ENCODE peak calls at places on chromosomes 4 and X, in eight cellular contexts. U is neural progenitor cell, I is epithelial cell of esophagus, W is MCF 10A, Y is astrocyte, E is K562, O is fibroblast of the aortic adventitia, M is fibroblast of lung. P is an unnamed sample.

GRCh38 chrX:115410731-115411435 is 121.4 kb downstream of the LUZP4 start:
- DNase-seq in I (no peak), U (no peak), M (no peak), W (no peak), O (no peak), Y (no peak), E (no peak), P (no peak)

GRCh38 chr4:175330236-175330635 is 412.1 kb downstream of the ADAM29 start:
- DNase-seq in O (peak), I (peak), E (no peak), U (no peak), Y (peak), W (peak), M (peak), P (no peak)

GRCh38 chr4:83708500-83709175 is 172.7 kb downstream of the GPAT3 start:
- DNase-seq in I (no peak), O (no peak), M (no peak), Y (no peak), U (peak), W (no peak), E (no peak), P (no peak)

GRCh38 chr4:180106997-180107396 is 2136.2 kb upstream of the TENM3 start:
- DNase-seq in I (peak), E (no peak), Y (no peak), M (no peak), O (no peak), W (peak), U (no peak), P (no peak)

GRCh38 chr4:100299441-100299840 is 109.2 kb upstream of the DDIT4L start:
- DNase-seq in M (no peak), O (no peak), I (peak), W (no peak), U (no peak), Y (peak), E (no peak), P (no peak)

GRCh38 chr4:8274772-8275241 is 5.3 kb downstream of the HTRA3 start:
- DNase-seq in I (peak), O (peak), W (peak), E (no peak), U (peak), Y (peak), M (peak), P (peak)

GRCh38 chr4:5883916-5884315 is 9.0 kb downstream of the CRMP1 start:
- DNase-seq in O (no peak), E (no peak), Y (no peak), M (no peak), W (no peak), U (no peak), I (no peak), P (no peak)

GRCh38 chrX:73855546-73855945 is 292.5 kb downstream of the CHIC1 start:
- DNase-seq in U (peak), I (peak), Y (peak), O (peak), W (peak), M (peak), E (peak), P (peak)

GRCh38 chr4:98493305-98493704 is 165.1 kb downstream of the TSPAN5 start:
- DNase-seq in W (no peak), E (no peak), Y (no peak), M (no peak), O (no peak), U (no peak), I (no peak), P (no peak)

GRCh38 chr4:68021185-68021584 is 57.9 kb upstream of the TMPRSS11A start:
- DNase-seq in W (peak), M (no peak), E (no peak), Y (peak), O (peak), I (peak), U (no peak), P (no peak)

GRCh38 chr4:41256740-41257256 is at the start of gene UCHL1:
- DNase-seq in M (peak), Y (peak), W (no peak), E (no peak), U (peak), I (no peak), O (peak), P (peak)

GRCh38 chrX:84501798-84502628 is at the start of gene HDX:
- DNase-seq in O (peak), Y (peak), W (peak), I (peak), M (peak), U (peak), E (no peak), P (peak)

GRCh38 chr4:25723409-25723808 is 67.8 kb downstream of the SLC34A2 start:
- DNase-seq in O (no peak), U (no peak), E (no peak), I (no peak), M (no peak), Y (peak), W (no peak), P (no peak)

GRCh38 chrX:118973389-118974087 is 880 bp upstream of the LONRF3 start:
- DNase-seq in I (no peak), U (peak), M (no peak), O (no peak), W (no peak), Y (no peak), E (no peak), P (peak)

GRCh38 chr4:162838671-162839070 is 328.0 kb downstream of the NAF1 start:
- DNase-seq in E (no peak), U (no peak), I (no peak), O (no peak), W (peak), Y (no peak), M (no peak), P (no peak)

GRCh38 chr4:158998624-158999023 is 104.3 kb upstream of the RAPGEF2 start:
- DNase-seq in Y (peak), O (no peak), W (peak), U (no peak), I (peak), E (no peak), M (no peak), P (no peak)

GRCh38 chr4:22315643-22316042 is 200.2 kb downstream of the ADGRA3 start:
- DNase-seq in W (no peak), E (no peak), U (no peak), O (peak), I (no peak), Y (peak), M (no peak), P (no peak)

GRCh38 chr4:6110681-6111353 is 89.5 kb downstream of the JAKMIP1 start:
- DNase-seq in I (no peak), E (no peak), Y (no peak), M (no peak), W (no peak), O (no peak), U (no peak), P (no peak)

GRCh38 chr4:98945297-98945850 is 16.4 kb upstream of the EIF4E start:
- DNase-seq in W (no peak), O (peak), I (peak), E (no peak), U (no peak), Y (peak), M (no peak), P (no peak)

GRCh38 chrX:29535212-29536162 is 679.9 kb upstream of the MAGEB2 start:
- DNase-seq in Y (peak), O (peak), E (no peak), W (peak), M (peak), U (no peak), I (peak), P (no peak)

GRCh38 chr4:75146223-75146622 is 213.3 kb downstream of the PARM1 start:
- DNase-seq in I (no peak), U (no peak), O (no peak), Y (no peak), E (no peak), W (no peak), M (no peak), P (no peak)

GRCh38 chr4:99821918-99822503 is 5.4 kb downstream of the DAPP1 start:
- DNase-seq in O (no peak), U (no peak), Y (no peak), M (no peak), I (no peak), E (no peak), W (no peak), P (no peak)

GRCh38 chr4:5416637-5417036 is 291.7 kb downstream of the EVC2 start:
- DNase-seq in W (no peak), O (no peak), M (no peak), Y (no peak), I (no peak), E (no peak), U (no peak), P (no peak)

GRCh38 chr4:67014592-67014991 is 530.7 kb downstream of the CENPC start:
- DNase-seq in O (no peak), I (no peak), Y (no peak), U (peak), M (no peak), E (no peak), W (no peak), P (no peak)

GRCh38 chr4:125639182-125639621 is 324.4 kb downstream of the FAT4 start:
- DNase-seq in U (peak), Y (peak), M (peak), W (no peak), O (peak), I (no peak), E (no peak), P (no peak)

GRCh38 chrX:13235930-13236329 is 83.9 kb downstream of the ATXN3L start:
- DNase-seq in Y (no peak), W (no peak), E (no peak), I (no peak), U (no peak), M (no peak), O (no peak), P (no peak)

DNA sequence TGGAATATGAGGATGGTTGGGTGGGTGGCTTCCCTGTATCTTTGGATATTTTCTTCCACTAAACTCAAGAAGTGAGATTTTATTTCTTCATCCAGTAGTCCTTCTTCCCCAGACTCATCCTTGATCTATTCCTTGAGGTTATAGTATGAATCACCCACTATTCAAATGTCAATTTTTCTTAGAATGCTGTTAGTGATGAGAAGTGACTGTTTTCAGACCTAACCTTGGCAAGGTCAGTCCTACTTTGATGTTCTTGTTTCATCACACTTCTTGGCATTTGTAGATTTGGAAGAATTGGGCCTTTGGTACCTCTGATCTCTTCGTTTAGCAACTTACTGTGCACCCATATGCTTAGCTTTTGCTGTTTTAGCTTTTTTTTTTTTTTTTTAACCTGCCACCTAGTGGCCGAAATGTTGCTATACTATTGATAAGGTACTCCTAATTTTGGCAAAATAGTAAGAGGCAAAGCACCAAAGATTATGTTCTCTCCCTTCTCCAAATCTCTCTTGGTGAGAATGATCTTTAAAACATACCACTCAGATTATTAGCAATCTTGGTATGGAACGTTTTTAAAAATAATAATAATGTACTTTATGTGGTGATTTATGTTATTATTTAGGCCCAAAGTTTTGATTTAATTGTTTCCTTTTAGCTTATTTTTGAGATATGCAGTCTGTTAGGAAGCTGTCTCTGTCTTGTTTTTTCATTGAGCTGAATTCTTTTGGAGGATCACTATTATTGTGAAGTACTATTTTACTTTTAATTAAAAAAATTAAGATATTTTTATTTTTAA is 16.5 kb downstream of the DCK start:
- DNase-seq in I (peak), E (peak), M (peak), Y (peak), O (peak), W (peak), U (peak), P (no peak)
- TF ChIP-seq CTCF in I (peak), E (peak), M (peak), Y (peak), O (peak), W (peak), U (peak), P (peak)

GRCh38 chr4:17124767-17125166 is 226.3 kb upstream of the LDB2 start:
- DNase-seq in O (no peak), I (no peak), U (no peak), Y (no peak), M (no peak), W (no peak), E (no peak), P (no peak)
- TF ChIP-seq CTCF in O (peak), I (no peak), U (peak), Y (peak), M (no peak), W (no peak), E (no peak), P (peak)

DNA sequence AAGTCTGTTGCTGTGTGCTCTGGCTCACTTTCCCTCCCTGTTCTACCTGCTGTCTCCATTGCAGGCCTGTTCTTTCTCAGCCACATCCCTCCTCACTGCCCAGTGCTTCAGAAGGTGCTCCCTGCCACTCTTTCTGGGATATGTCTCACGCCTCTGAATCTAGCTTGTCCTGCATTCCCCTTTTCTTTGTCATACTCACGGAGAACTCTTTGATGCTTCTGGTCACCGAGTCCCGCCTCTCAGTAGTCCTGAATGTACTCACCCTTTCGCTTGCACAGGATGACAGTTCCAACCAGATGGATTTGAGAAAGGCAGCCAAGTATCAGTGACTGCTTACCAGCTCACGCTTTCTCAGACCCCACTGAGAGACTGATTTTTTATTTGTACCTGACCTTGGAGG is 65.2 kb upstream of the TLR2 start:
- DNase-seq in O (no peak), I (peak), E (no peak), U (peak), M (no peak), W (no peak), Y (peak), P (no peak)
- TF ChIP-seq CTCF in O (no peak), I (no peak), E (no peak), U (no peak), M (no peak), W (no peak), Y (no peak), P (no peak)

GRCh38 chr4:122003335-122003734 is 51.5 kb upstream of the TRPC3 start:
- DNase-seq in E (peak), I (peak), W (peak), O (peak), M (no peak), U (peak), Y (no peak), P (peak)
- TF ChIP-seq CTCF in E (peak), I (peak), W (no peak), O (peak), M (peak), U (peak), Y (peak), P (peak)